ENCODE peak calls at places on chromosome 3, in nine cellular contexts. P, H, K, X, D, G, M, B and Z are unnamed samples.

GRCh38 chr3:73848173-73848751 is 223.5 kb upstream of the PDZRN3 start:
- DNase-seq in K (no peak), P (no peak), X (peak; percentile 41), H (no peak), D (no peak), G (no peak), B (no peak), M (peak; percentile 40), Z (no peak)

GRCh38 chr3:101603184-101603583 is 29.2 kb downstream of the PCNP start:
- DNase-seq in B (no peak), D (no peak), G (no peak), X (no peak), K (no peak), P (no peak), M (no peak), H (no peak), Z (no peak)

GRCh38 chr3:50364573-50365079 is 5.3 kb upstream of the TMEM115 start:
- DNase-seq in M (no peak), P (no peak), G (no peak), X (peak; percentile 50), D (no peak), K (peak; percentile 39), H (no peak), B (no peak), Z (no peak)

GRCh38 chr3:152352559-152352958 is 83.8 kb downstream of the MBNL1 start:
- DNase-seq in H (no peak), P (no peak), M (no peak), D (no peak), K (no peak), B (no peak), X (peak; percentile 36), G (no peak), Z (no peak)

GRCh38 chr3:174083706-174084105 is 686.2 kb downstream of the NLGN1 start:
- DNase-seq in D (no peak), B (no peak), G (no peak), M (no peak), K (no peak), H (no peak), X (no peak), P (no peak), Z (no peak)

GRCh38 chr3:127405791-127406190 is 117.9 kb upstream of the PRR20G start:
- DNase-seq in D (peak; percentile 38), X (no peak), H (no peak), K (no peak), B (no peak), P (no peak), G (no peak), M (no peak), Z (no peak)

GRCh38 chr3:108830991-108831390 is 8.4 kb downstream of the TRAT1 start:
- DNase-seq in M (no peak), G (no peak), K (no peak), P (no peak), B (no peak), D (no peak), H (no peak), X (peak; percentile 54), Z (no peak)

GRCh38 chr3:126432361-126432760 is 37.7 kb downstream of the CFAP100 start:
- DNase-seq in P (no peak), G (no peak), X (no peak), K (no peak), H (no peak), D (no peak), B (no peak), M (peak; percentile 18), Z (no peak)

GRCh38 chr3:177378168-177378567 is 180.9 kb upstream of the TBL1XR1 start:
- DNase-seq in G (no peak), X (no peak), B (no peak), P (no peak), K (no peak), D (no peak), H (no peak), M (no peak), Z (no peak)

GRCh38 chr3:177381070-177381469 is 183.8 kb upstream of the TBL1XR1 start:
- DNase-seq in M (no peak), G (no peak), H (no peak), P (no peak), B (no peak), D (no peak), X (no peak), K (no peak), Z (no peak)

GRCh38 chr3:177377166-177377565 is 179.9 kb upstream of the TBL1XR1 start:
- DNase-seq in D (peak; percentile 59), P (no peak), H (no peak), G (no peak), B (no peak), X (no peak), K (no peak), M (no peak), Z (no peak)

GRCh38 chr3:177382944-177383343 is 185.7 kb upstream of the TBL1XR1 start:
- DNase-seq in K (no peak), B (no peak), M (no peak), P (no peak), X (no peak), G (no peak), H (no peak), D (no peak), Z (no peak)

DNA sequence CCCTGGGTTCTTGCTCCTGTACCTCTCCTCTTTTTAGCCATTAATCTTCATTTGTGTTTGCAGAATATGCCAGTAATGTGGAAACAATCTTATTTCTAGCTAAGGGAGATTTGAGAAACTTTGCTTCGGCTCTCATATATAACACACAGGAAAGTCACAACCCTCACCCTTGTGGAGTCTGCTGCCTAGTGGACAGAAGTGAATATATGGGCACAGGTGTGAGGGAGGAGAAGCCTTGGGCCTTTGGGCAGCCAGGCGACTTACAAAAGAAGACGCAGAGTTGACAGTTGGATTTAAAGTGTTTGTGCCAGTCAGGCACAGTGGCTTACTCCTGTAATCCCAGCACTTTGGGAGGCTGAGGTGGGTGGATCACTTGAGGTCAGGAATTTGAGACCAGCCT is 181.8 kb upstream of the TBL1XR1 start:
- DNase-seq in M (no peak), P (no peak), X (peak; percentile 25), B (no peak), H (no peak), G (no peak), D (no peak), K (no peak), Z (no peak)
- H3K27ac ChIP-seq in M (no peak overlapping the region), P (no peak overlapping the region), X (no peak overlapping the region), B (no peak overlapping the region), H (no peak overlapping the region), G (no peak overlapping the region), D (no peak overlapping the region), K (no peak overlapping the region), Z (no peak overlapping the region)

GRCh38 chr3:37810788-37811187 is 50.9 kb upstream of the CTDSPL start:
- DNase-seq in P (no peak), G (no peak), H (no peak), X (no peak), M (no peak), K (no peak), D (no peak), B (no peak), Z (no peak)
- H3K27ac ChIP-seq in P (no peak overlapping the region), G (peak overlapping the region; percentile 59), H (no peak overlapping the region), X (no peak overlapping the region), M (no peak overlapping the region), K (no peak overlapping the region), D (no peak overlapping the region), B (no peak overlapping the region), Z (no peak overlapping the region)

GRCh38 chr3:141849056-141849814 is 27.2 kb upstream of the ATP1B3 start:
- DNase-seq in M (no peak), G (no peak), D (no peak), K (no peak), P (no peak), X (peak; percentile 61), B (no peak), H (no peak), Z (no peak)

GRCh38 chr3:141846050-141846433 is 30.4 kb upstream of the ATP1B3 start:
- DNase-seq in P (no peak), D (no peak), K (no peak), B (no peak), G (no peak), X (no peak), H (no peak), M (no peak), Z (no peak)

GRCh38 chr3:141854559-141854958 is 21.9 kb upstream of the ATP1B3 start:
- DNase-seq in X (no peak), M (no peak), H (no peak), D (no peak), K (no peak), P (no peak), B (no peak), G (no peak), Z (no peak)

GRCh38 chr3:141853146-141853690 is 23.2 kb upstream of the ATP1B3 start:
- DNase-seq in P (no peak), M (no peak), D (no peak), X (no peak), H (no peak), B (no peak), K (no peak), G (no peak), Z (no peak)

GRCh38 chr3:141851411-141851810 is 25.0 kb upstream of the ATP1B3 start:
- DNase-seq in M (no peak), K (no peak), X (no peak), G (no peak), D (no peak), H (no peak), P (no peak), B (no peak), Z (no peak)
- H3K27ac ChIP-seq in M (no peak overlapping the region), K (no peak overlapping the region), X (no peak overlapping the region), G (no peak overlapping the region), D (no peak overlapping the region), H (no peak overlapping the region), P (no peak overlapping the region), B (no peak overlapping the region), Z (no peak overlapping the region)

GRCh38 chr3:156681003-156681402 is 6.6 kb downstream of the TIPARP start:
- DNase-seq in H (no peak), X (peak; percentile 97), M (peak; percentile 94), G (no peak), P (no peak), B (no peak), D (peak; percentile 53), K (no peak), Z (no peak)
- H3K27ac ChIP-seq in H (no peak overlapping the region), X (no peak overlapping the region), M (peak overlapping the region; percentile 72), G (no peak overlapping the region), P (no peak overlapping the region), B (no peak overlapping the region), D (peak overlapping the region; percentile 80), K (no peak overlapping the region), Z (no peak overlapping the region)

GRCh38 chr3:17322106-17322793 is 420.2 kb downstream of the TBC1D5 start:
- DNase-seq in P (no peak), D (no peak), K (no peak), H (no peak), M (no peak), G (no peak), X (no peak), B (no peak), Z (no peak)

GRCh38 chr3:17315905-17316304 is 426.5 kb downstream of the TBC1D5 start:
- DNase-seq in D (no peak), H (no peak), G (no peak), M (no peak), X (no peak), B (no peak), P (no peak), K (no peak), Z (no peak)

GRCh38 chr3:17320266-17320665 is 422.2 kb downstream of the TBC1D5 start:
- DNase-seq in B (no peak), X (no peak), H (no peak), D (no peak), M (no peak), K (no peak), P (no peak), G (no peak), Z (no peak)
- H3K27ac ChIP-seq in B (no peak overlapping the region), X (no peak overlapping the region), H (no peak overlapping the region), D (no peak overlapping the region), M (no peak overlapping the region), K (no peak overlapping the region), P (no peak overlapping the region), G (no peak overlapping the region), Z (no peak overlapping the region)